ENCODE peak calls at places on chromosomes 7 and 10, in nine cellular contexts. X is breast epithelium, R is GM12878, S is HCT116, B is Panc1, P is sigmoid colon, H is K562, J is suprapubic skin, Y is spleen. N is an unnamed sample.

GRCh38 chr10:52632591-52632990 is 140.0 kb downstream of the MBL2 start:
- DNase-seq in X (no peak), R (no peak), S (no peak), B (no peak), P (no peak), H (no peak), J (no peak), Y (no peak), N (no peak)

GRCh38 chr10:127345231-127345965 is 149.0 kb upstream of the INSYN2A start:
- DNase-seq in X (no peak), R (no peak), S (no peak), B (no peak), P (no peak), H (no peak), J (no peak), Y (no peak), N (no peak)

GRCh38 chr10:102914781-102915180 is 3.3 kb upstream of the CNNM2 start:
- DNase-seq in X (no peak), R (no peak), S (no peak), B (no peak), P (no peak), H (no peak), J (no peak), Y (no peak), N (no peak)

GRCh38 chr7:151046603-151047573 is 1.4 kb upstream of the ASIC3 start:
- DNase-seq in X (no peak), R (no peak), S (no peak), B (no peak), P (no peak), H (no peak), J (no peak), Y (no peak), N (no peak)

GRCh38 chr7:95045236-95045923 is 138.0 kb downstream of the PPP1R9A start:
- DNase-seq in X (no peak), R (no peak), S (no peak), B (no peak), P (no peak), H (peak), J (no peak), Y (no peak), N (peak)

GRCh38 chr7:111903016-111903415 is 303.2 kb downstream of the DOCK4 start:
- DNase-seq in X (no peak), R (no peak), S (no peak), B (no peak), P (no peak), H (no peak), J (no peak), Y (no peak), N (no peak)

GRCh38 chr7:28630350-28630749 is 218.0 kb downstream of the CREB5 start:
- DNase-seq in X (no peak), R (no peak), S (no peak), B (no peak), P (no peak), H (no peak), J (no peak), Y (no peak), N (no peak)

GRCh38 chr7:130954918-130955559 is 221.0 kb upstream of the KLF14 start:
- DNase-seq in X (no peak), R (no peak), S (no peak), B (no peak), P (no peak), H (no peak), J (no peak), Y (no peak), N (no peak)

GRCh38 chr7:45681596-45682357 is 107.6 kb downstream of the ADCY1 start:
- DNase-seq in X (peak), R (no peak), S (no peak), B (no peak), P (no peak), H (no peak), J (peak), Y (peak), N (no peak)

GRCh38 chr7:144416341-144416740 is 12.8 kb upstream of the NOBOX start:
- DNase-seq in X (no peak), R (no peak), S (no peak), B (no peak), P (no peak), H (no peak), J (no peak), Y (no peak), N (no peak)

GRCh38 chr10:124590216-124591122 is 128.8 kb downstream of the LHPP start:
- DNase-seq in X (no peak), R (no peak), S (no peak), B (no peak), P (peak), H (no peak), J (no peak), Y (peak), N (no peak)

GRCh38 chr7:158572000-158572828 is 15.4 kb downstream of the PTPRN2 start:
- DNase-seq in X (no peak), R (no peak), S (no peak), B (peak), P (no peak), H (peak), J (no peak), Y (peak), N (no peak)

GRCh38 chr10:22339761-22340361 is 5.4 kb upstream of the SPAG6 start:
- DNase-seq in X (no peak), R (no peak), S (no peak), B (no peak), P (no peak), H (peak), J (no peak), Y (no peak), N (no peak)

GRCh38 chr7:140036224-140036651 is 26.5 kb downstream of the PARP12 start:
- DNase-seq in X (no peak), R (peak), S (no peak), B (no peak), P (no peak), H (no peak), J (no peak), Y (no peak), N (no peak)

GRCh38 chr7:70092314-70093303 is 494.3 kb downstream of the AUTS2 start:
- DNase-seq in X (no peak), R (no peak), S (no peak), B (no peak), P (no peak), H (no peak), J (no peak), Y (no peak), N (no peak)

GRCh38 chr7:102992509-102992819 is 79.7 kb downstream of the LRRC17 start:
- DNase-seq in X (no peak), R (no peak), S (no peak), B (no peak), P (no peak), H (no peak), J (no peak), Y (no peak), N (no peak)

GRCh38 chr7:113731571-113731970 is 187.2 kb downstream of the PPP1R3A start:
- DNase-seq in X (no peak), R (no peak), S (no peak), B (no peak), P (no peak), H (no peak), J (no peak), Y (no peak), N (no peak)

GRCh38 chr7:151376218-151376902 is 33.5 kb downstream of the WDR86 start:
- DNase-seq in X (no peak), R (no peak), S (no peak), B (no peak), P (peak), H (no peak), J (peak), Y (peak), N (no peak)

GRCh38 chr7:2897023-2897422 is 52.9 kb upstream of the GNA12 start:
- DNase-seq in X (no peak), R (no peak), S (no peak), B (no peak), P (no peak), H (no peak), J (no peak), Y (no peak), N (no peak)

GRCh38 chr7:139058963-139059362 is 23.1 kb upstream of the ZC3HAV1L start:
- DNase-seq in X (no peak), R (no peak), S (no peak), B (no peak), P (no peak), H (no peak), J (no peak), Y (no peak), N (no peak)

GRCh38 chr7:23474098-23474828 is 4.0 kb upstream of the IGF2BP3 start:
- DNase-seq in X (no peak), R (peak), S (peak), B (no peak), P (peak), H (peak), J (no peak), Y (peak), N (peak)

GRCh38 chr7:1967512-1968396 is 265.0 kb downstream of the MAD1L1 start:
- DNase-seq in X (no peak), R (no peak), S (no peak), B (no peak), P (no peak), H (no peak), J (no peak), Y (peak), N (no peak)

GRCh38 chr7:151727579-151728285 is 149.2 kb downstream of the PRKAG2 start:
- DNase-seq in X (peak), R (no peak), S (peak), B (peak), P (peak), H (peak), J (peak), Y (no peak), N (peak)

GRCh38 chr10:28087675-28088351 is 88.9 kb upstream of the ODAD2 start:
- DNase-seq in X (no peak), R (no peak), S (no peak), B (no peak), P (no peak), H (no peak), J (no peak), Y (no peak), N (no peak)

GRCh38 chr7:1673581-1674102 is 3.6 kb downstream of the ELFN1 start:
- DNase-seq in X (no peak), R (no peak), S (no peak), B (no peak), P (peak), H (no peak), J (peak), Y (peak), N (no peak)

GRCh38 chr10:34697366-34698247 is 117.5 kb downstream of the PARD3 start:
- DNase-seq in X (no peak), R (no peak), S (no peak), B (no peak), P (no peak), H (no peak), J (no peak), Y (no peak), N (no peak)

GRCh38 chr7:27759491-27759890 is 19.5 kb downstream of the TAX1BP1 start:
- DNase-seq in X (no peak), R (no peak), S (no peak), B (no peak), P (no peak), H (no peak), J (no peak), Y (no peak), N (no peak)

GRCh38 chr7:6294839-6295238 is 22.4 kb upstream of the CYTH3 start:
- DNase-seq in X (no peak), R (no peak), S (no peak), B (no peak), P (no peak), H (no peak), J (no peak), Y (peak), N (no peak)

GRCh38 chr10:83164134-83164533 is 975.2 kb upstream of the GHITM start:
- DNase-seq in X (no peak), R (no peak), S (no peak), B (no peak), P (no peak), H (no peak), J (no peak), Y (no peak), N (no peak)

GRCh38 chr7:150556521-150557138 is 10.6 kb upstream of the GIMAP4 start:
- DNase-seq in X (no peak), R (no peak), S (no peak), B (no peak), P (no peak), H (no peak), J (no peak), Y (no peak), N (no peak)

GRCh38 chr7:100691676-100692577 is 2.1 kb downstream of the GIGYF1 start:
- DNase-seq in X (peak), R (no peak), S (no peak), B (no peak), P (peak), H (peak), J (no peak), Y (peak), N (peak)
- TF ChIP-seq POLR2AphosphoS5 in X (no peak), R (no peak), S (peak), B (no peak), P (no peak), H (no peak), J (no peak), Y (peak), N (no peak)

DNA sequence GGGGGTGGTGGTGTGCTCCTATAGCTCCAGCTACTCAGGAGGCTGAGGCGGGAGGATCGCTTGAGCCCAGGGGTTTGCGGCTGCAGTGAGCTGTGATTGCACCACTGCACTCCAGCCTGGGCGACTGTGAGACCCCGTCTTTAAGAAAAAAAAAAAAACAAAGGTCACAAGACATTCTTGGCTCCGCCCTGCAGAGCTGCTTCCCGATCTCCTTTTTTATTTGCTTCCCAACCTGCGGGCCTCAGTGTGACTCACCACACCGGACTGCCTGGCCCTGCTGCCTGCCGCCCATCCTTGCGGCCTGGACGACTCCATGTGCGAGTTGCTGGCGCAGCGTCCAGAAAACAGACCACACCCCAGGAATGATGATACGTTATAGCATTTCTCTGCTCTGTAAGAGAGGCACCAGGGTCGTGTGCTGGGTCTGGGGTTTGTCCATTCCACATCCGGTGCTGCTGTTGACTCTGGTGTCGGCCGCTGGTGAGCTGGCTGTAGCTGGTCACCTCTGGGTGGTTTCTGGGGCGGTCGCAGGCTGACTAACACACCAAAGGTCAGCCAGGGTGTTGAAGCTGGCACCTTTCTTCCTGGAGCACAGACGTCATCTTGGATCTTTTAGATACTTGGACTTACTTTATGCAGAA is 123.6 kb downstream of the TCF7L2 start:
- DNase-seq in X (peak), R (no peak), S (peak), B (peak), P (peak), H (peak), J (peak), Y (peak), N (peak)
- H3K27ac ChIP-seq in X (peak), R (no peak), S (peak), B (peak), P (peak), H (peak), J (peak), Y (no peak), N (peak)

DNA sequence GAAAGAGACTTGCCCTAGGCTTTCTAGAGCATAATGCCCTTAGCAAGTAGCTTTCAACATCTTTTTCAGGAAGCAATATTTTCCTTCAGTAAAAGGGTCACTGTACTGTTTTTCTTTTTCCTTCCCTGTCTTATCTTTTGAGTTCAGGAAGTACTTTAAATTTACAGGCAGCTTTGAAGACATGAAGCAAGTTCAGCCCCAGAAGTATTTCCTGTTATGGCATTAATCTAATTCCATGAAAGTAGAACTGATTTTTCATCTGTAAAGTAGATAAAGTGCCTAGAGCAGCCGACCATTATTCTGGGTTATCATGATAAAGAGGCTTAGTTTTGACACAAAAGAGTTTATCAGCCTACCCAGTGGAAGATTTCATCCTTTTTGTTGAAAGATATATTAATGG is 288.2 kb downstream of the ADK start:
- DNase-seq in X (no peak), R (no peak), S (no peak), B (no peak), P (no peak), H (peak), J (no peak), Y (no peak), N (no peak)
- TF ChIP-seq POLR2AphosphoS5 in X (no peak), R (no peak), S (no peak), B (no peak), P (no peak), H (no peak), J (no peak), Y (no peak), N (no peak)

DNA sequence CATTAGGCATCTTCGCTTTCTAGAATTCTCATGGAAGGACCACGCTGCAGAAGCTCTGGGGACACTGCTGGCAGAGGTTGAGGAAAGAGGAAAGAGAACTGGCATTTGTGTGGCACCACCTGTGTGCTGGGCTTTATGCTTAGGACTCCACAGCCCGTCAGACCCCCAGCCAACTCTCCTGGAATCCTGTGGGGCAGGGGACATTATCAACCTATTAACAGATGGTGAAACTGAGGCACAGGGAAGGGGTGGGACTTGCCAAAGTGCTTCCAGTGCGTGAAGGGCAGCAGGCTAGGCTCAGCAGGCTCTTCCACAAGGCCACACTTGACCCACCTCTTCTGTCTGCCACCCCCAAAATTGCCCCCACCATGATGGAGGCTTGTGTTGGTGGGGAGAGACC is 46.8 kb downstream of the ZCCHC24 start:
- DNase-seq in X (no peak), R (no peak), S (no peak), B (no peak), P (no peak), H (no peak), J (no peak), Y (no peak), N (no peak)
- H3K27ac ChIP-seq in X (peak), R (no peak), S (no peak), B (no peak), P (no peak), H (no peak), J (peak), Y (no peak), N (no peak)

GRCh38 chr7:25037325-25037724 is 57.3 kb upstream of the OSBPL3 start:
- DNase-seq in X (no peak), R (no peak), S (no peak), B (no peak), P (no peak), H (no peak), J (no peak), Y (no peak), N (no peak)
- TF ChIP-seq POLR2AphosphoS5 in X (no peak), R (no peak), S (no peak), B (no peak), P (no peak), H (no peak), J (no peak), Y (no peak), N (no peak)

DNA sequence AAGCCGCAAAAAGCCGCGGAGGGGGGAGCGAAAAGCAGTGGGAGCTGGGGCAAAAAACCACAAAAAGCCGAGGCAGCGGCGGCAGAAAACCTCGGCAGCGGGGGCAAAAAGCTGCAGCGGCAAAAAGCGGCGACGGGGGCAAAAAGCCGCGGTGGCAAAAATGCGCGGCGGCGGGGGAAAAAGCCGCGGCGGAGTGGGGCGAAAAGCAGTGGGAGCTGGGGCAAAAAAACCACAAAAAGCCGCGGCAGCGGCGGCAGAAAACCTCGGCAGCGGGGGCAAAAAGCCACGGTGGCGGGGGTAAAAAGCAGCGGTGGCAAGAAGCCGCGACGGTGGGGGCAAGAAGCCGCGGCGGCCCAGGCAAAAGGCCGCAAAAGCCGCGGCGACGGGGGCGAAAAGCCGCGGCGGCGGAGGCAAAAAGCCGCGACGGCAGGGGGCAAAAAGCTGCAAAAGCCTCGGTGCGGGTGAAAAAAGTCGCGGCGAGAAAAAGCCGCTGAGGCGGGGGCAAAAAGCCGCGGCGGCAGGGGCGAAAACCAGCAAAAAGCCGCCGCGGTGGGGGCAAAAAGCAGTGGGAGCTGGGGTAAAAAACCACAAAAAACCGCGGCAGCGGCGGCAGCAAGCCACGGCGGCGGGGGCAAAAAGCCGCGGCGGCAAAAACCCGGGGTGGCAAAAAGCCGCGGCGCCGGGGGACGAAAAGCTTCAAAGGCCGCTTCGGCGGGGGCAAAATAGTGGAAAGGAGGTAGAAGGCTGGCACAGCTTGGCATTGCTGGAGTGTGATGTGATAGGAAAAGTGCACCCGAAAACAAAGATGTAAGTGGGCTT is 135.9 kb downstream of the ZNF92 start:
- DNase-seq in X (no peak), R (no peak), S (no peak), B (no peak), P (peak), H (peak), J (no peak), Y (peak), N (no peak)
- H3K27ac ChIP-seq in X (no peak), R (no peak), S (no peak), B (no peak), P (no peak), H (peak), J (no peak), Y (no peak), N (no peak)